ENCODE peak calls at places on chromosome 7, in eight cellular contexts. E is heart right ventricle, X is sigmoid colon, V is SK-MEL-5, K is dermis microvascular lymphatic vessel endothelial cell, A is fibroblast of lung, C is amniotic stem cell, G is midbrain. S is an unnamed sample.
A peak's percentile ranks its signal among the peaks of the same experiment; 100 is the strongest.

GRCh38 chr7:64889686-64890162 is 13.3 kb upstream of the ZNF273 start:
- DNase-seq in E (no peak), X (no peak), V (no peak), K (no peak), A (no peak), C (no peak), G (no peak), S (no peak)

GRCh38 chr7:24227603-24228359 is 56.2 kb upstream of the NPY start:
- DNase-seq in E (no peak), X (no peak), V (no peak), K (no peak), A (no peak), C (no peak), G (no peak), S (no peak)

GRCh38 chr7:19060870-19061269 is 56.6 kb downstream of the TWIST1 start:
- DNase-seq in E (no peak), X (no peak), V (no peak), K (no peak), A (peak; percentile 11), C (no peak), G (no peak), S (no peak)

GRCh38 chr7:16891338-16891737 is 9.6 kb upstream of the AGR3 start:
- DNase-seq in E (no peak), X (no peak), V (peak; percentile 82), K (peak; percentile 49), A (peak; percentile 44), C (peak; percentile 47), G (peak; percentile 4), S (peak; percentile 3)

GRCh38 chr7:135188298-135188984 is 17.9 kb upstream of the CYREN start:
- DNase-seq in E (no peak), X (no peak), V (no peak), K (no peak), A (no peak), C (no peak), G (no peak), S (no peak)

GRCh38 chr7:157694389-157694665 is 357.5 kb downstream of the DNAJB6 start:
- DNase-seq in E (no peak), X (peak; percentile 30), V (no peak), K (no peak), A (no peak), C (no peak), G (no peak), S (no peak)

GRCh38 chr7:27863866-27864265 is 123.9 kb downstream of the TAX1BP1 start:
- DNase-seq in E (no peak), X (no peak), V (no peak), K (no peak), A (peak; percentile 92), C (peak; percentile 14), G (no peak), S (no peak)

GRCh38 chr7:28358423-28358868 is 53.9 kb upstream of the CREB5 start:
- DNase-seq in E (no peak), X (no peak), V (peak; percentile 19), K (no peak), A (peak; percentile 99), C (peak; percentile 86), G (no peak), S (no peak)

GRCh38 chr7:24346716-24347115 is 62.7 kb downstream of the NPY start:
- DNase-seq in E (no peak), X (no peak), V (no peak), K (no peak), A (no peak), C (no peak), G (no peak), S (no peak)

GRCh38 chr7:120273476-120273975 is 551 bp downstream of the KCND2 start:
- DNase-seq in E (no peak), X (peak; percentile 68), V (no peak), K (peak; percentile 3), A (peak; percentile 22), C (no peak), G (peak; percentile 43), S (peak; percentile 85)

GRCh38 chr7:3953946-3954345 is 652.9 kb downstream of the SDK1 start:
- DNase-seq in E (no peak), X (no peak), V (no peak), K (no peak), A (no peak), C (no peak), G (no peak), S (no peak)

GRCh38 chr7:139358541-139359365 is 941 bp upstream of the LUC7L2 start:
- DNase-seq in E (no peak), X (no peak), V (peak; percentile 22), K (peak; percentile 44), A (peak; percentile 25), C (no peak), G (no peak), S (peak; percentile 20)

GRCh38 chr7:24911213-24911603 is 68.8 kb downstream of the OSBPL3 start:
- DNase-seq in E (no peak), X (no peak), V (no peak), K (no peak), A (peak; percentile 74), C (no peak), G (no peak), S (no peak)

GRCh38 chr7:2114052-2114451 is 118.7 kb downstream of the MAD1L1 start:
- DNase-seq in E (no peak), X (no peak), V (no peak), K (peak; percentile 80), A (peak; percentile 79), C (peak; percentile 38), G (no peak), S (no peak)

GRCh38 chr7:56007167-56007652 is 42.8 kb downstream of the NIPSNAP2 start:
- DNase-seq in E (no peak), X (no peak), V (peak; percentile 56), K (no peak), A (no peak), C (no peak), G (no peak), S (no peak)

GRCh38 chr7:157514306-157514705 is 177.5 kb downstream of the DNAJB6 start:
- DNase-seq in E (no peak), X (no peak), V (no peak), K (no peak), A (no peak), C (no peak), G (no peak), S (no peak)

GRCh38 chr7:28130277-28130676 is 50.3 kb downstream of the JAZF1 start:
- DNase-seq in E (no peak), X (peak; percentile 83), V (no peak), K (no peak), A (peak; percentile 54), C (no peak), G (no peak), S (no peak)

GRCh38 chr7:86991844-86992243 is 67.6 kb downstream of the ELAPOR2 start:
- DNase-seq in E (no peak), X (no peak), V (no peak), K (peak; percentile 86), A (peak; percentile 21), C (no peak), G (no peak), S (no peak)

GRCh38 chr7:98357751-98358161 is 43.1 kb downstream of the BAIAP2L1 start:
- DNase-seq in E (no peak), X (no peak), V (no peak), K (peak; percentile 49), A (peak; percentile 84), C (no peak), G (no peak), S (no peak)

GRCh38 chr7:31071316-31071715 is 19.2 kb downstream of the ADCYAP1R1 start:
- DNase-seq in E (no peak), X (peak; percentile 79), V (no peak), K (no peak), A (no peak), C (no peak), G (peak; percentile 34), S (peak; percentile 41)

GRCh38 chr7:131546126-131546525 is 10.3 kb downstream of the PODXL start:
- DNase-seq in E (no peak), X (peak; percentile 60), V (peak; percentile 65), K (no peak), A (no peak), C (no peak), G (no peak), S (no peak)

GRCh38 chr7:115976651-115977050 is 53.9 kb downstream of the TFEC start:
- DNase-seq in E (no peak), X (no peak), V (peak; percentile 10), K (no peak), A (no peak), C (no peak), G (no peak), S (no peak)

GRCh38 chr7:85103352-85103751 is 83.5 kb downstream of the SEMA3D start:
- DNase-seq in E (no peak), X (peak; percentile 60), V (peak; percentile 36), K (peak; percentile 38), A (peak; percentile 25), C (no peak), G (no peak), S (no peak)

GRCh38 chr7:140062528-140063299 is at the start of gene PARP12:
- DNase-seq in E (peak; percentile 93), X (peak; percentile 90), V (peak; percentile 67), K (peak; percentile 86), A (peak; percentile 78), C (peak; percentile 41), G (peak; percentile 30), S (no peak)

GRCh38 chr7:130560972-130561371 is 69.1 kb downstream of the MEST start:
- DNase-seq in E (no peak), X (no peak), V (peak; percentile 78), K (peak; percentile 34), A (peak; percentile 26), C (no peak), G (no peak), S (no peak)

GRCh38 chr7:117854186-117854585 is 19.1 kb downstream of the CTTNBP2 start:
- DNase-seq in E (no peak), X (no peak), V (peak; percentile 52), K (no peak), A (no peak), C (no peak), G (no peak), S (no peak)

GRCh38 chr7:135205850-135206249 is 5.5 kb downstream of the WDR91 start:
- DNase-seq in E (no peak), X (no peak), V (no peak), K (no peak), A (no peak), C (no peak), G (no peak), S (no peak)

GRCh38 chr7:111833461-111833860 is 271.2 kb upstream of the IMMP2L start:
- DNase-seq in E (no peak), X (no peak), V (no peak), K (peak; percentile 91), A (peak; percentile 42), C (no peak), G (no peak), S (peak; percentile 10)

GRCh38 chr7:132145466-132145865 is 430.8 kb downstream of the PLXNA4 start:
- DNase-seq in E (no peak), X (no peak), V (peak; percentile 42), K (peak; percentile 94), A (peak; percentile 97), C (no peak), G (peak; percentile 46), S (peak; percentile 61)

GRCh38 chr7:32500922-32501341 is 5.6 kb downstream of the AVL9 start:
- DNase-seq in E (no peak), X (no peak), V (no peak), K (peak; percentile 68), A (peak; percentile 76), C (no peak), G (no peak), S (peak; percentile 3)

GRCh38 chr7:98166668-98166970 is 44.6 kb upstream of the BHLHA15 start:
- DNase-seq in E (no peak), X (no peak), V (peak; percentile 59), K (no peak), A (no peak), C (no peak), G (no peak), S (no peak)

GRCh38 chr7:1748774-1749173 is 78.7 kb downstream of the ELFN1 start:
- DNase-seq in E (no peak), X (no peak), V (no peak), K (no peak), A (no peak), C (no peak), G (no peak), S (no peak)

GRCh38 chr7:95491634-95492314 is 6.0 kb downstream of the ASB4 start:
- DNase-seq in E (no peak), X (no peak), V (no peak), K (no peak), A (peak; percentile 64), C (no peak), G (no peak), S (no peak)

GRCh38 chr7:157077021-157077420 is 61.7 kb upstream of the UBE3C start:
- DNase-seq in E (no peak), X (no peak), V (no peak), K (no peak), A (no peak), C (no peak), G (no peak), S (no peak)

S was measured in G401.